ENCODE peak calls at places on chromosome 7, in four cellular contexts. X is activated CD4-positive, alpha-beta memory T cell treated with anti-CD3 and anti-CD28 coated beads, Interleukin-2, amount 10 ng/mL, durations not matched to agents 7 days and 5 days; Q is GM04504; B is Daoy. S is an unnamed sample.

GRCh38 chr7:74462707-74463100 is 9.0 kb downstream of the GTF2IRD1 start:
- DNase-seq in X (no peak), Q (no peak), B (no peak), S (no peak)

GRCh38 chr7:98754041-98754479 is 115.8 kb downstream of the TMEM130 start:
- DNase-seq in X (no peak), Q (no peak), B (peak; percentile 68), S (peak; percentile 37)

GRCh38 chr7:35258891-35259537 is 5.1 kb upstream of the TBX20 start:
- DNase-seq in X (no peak), Q (no peak), B (no peak), S (no peak)

GRCh38 chr7:34596887-34597286 is 61.1 kb upstream of the NPSR1 start:
- DNase-seq in X (no peak), Q (peak; percentile 0), B (no peak), S (peak; percentile 29)

GRCh38 chr7:44103941-44104879 is at the start of gene AEBP1:
- DNase-seq in X (no peak), Q (no peak), B (no peak), S (peak; percentile 65)

GRCh38 chr7:48304641-48305040 is 133.4 kb downstream of the ABCA13 start:
- DNase-seq in X (no peak), Q (no peak), B (no peak), S (no peak)

GRCh38 chr7:117098457-117098856 is 145.2 kb downstream of the ST7 start:
- DNase-seq in X (no peak), Q (peak; percentile 95), B (peak; percentile 68), S (peak; percentile 62)

GRCh38 chr7:28626629-28627262 is 214.4 kb downstream of the CREB5 start:
- DNase-seq in X (no peak), Q (no peak), B (peak; percentile 49), S (peak; percentile 43)

GRCh38 chr7:4725014-4725951 is 43.2 kb downstream of the FOXK1 start:
- DNase-seq in X (peak; percentile 58), Q (peak; percentile 81), B (peak; percentile 93), S (peak; percentile 96)

GRCh38 chr7:46440186-46440585 is 519.1 kb upstream of the IGFBP3 start:
- DNase-seq in X (no peak), Q (no peak), B (peak; percentile 35), S (peak; percentile 23)

GRCh38 chr7:41033526-41033925 is 669.4 kb downstream of the INHBA start:
- DNase-seq in X (no peak), Q (no peak), B (peak; percentile 84), S (peak; percentile 48)

GRCh38 chr7:145511014-145511413 is 605.6 kb upstream of the CNTNAP2 start:
- DNase-seq in X (no peak), Q (no peak), B (no peak), S (no peak)

GRCh38 chr7:130954918-130955559 is 221.0 kb upstream of the KLF14 start:
- DNase-seq in X (no peak), Q (no peak), B (no peak), S (no peak)

GRCh38 chr7:137818036-137818435 is 28.7 kb downstream of the DGKI start:
- DNase-seq in X (no peak), Q (peak; percentile 11), B (peak; percentile 46), S (peak; percentile 36)

GRCh38 chr7:82234457-82235049 is 209.0 kb downstream of the CACNA2D1 start:
- DNase-seq in X (no peak), Q (peak; percentile 17), B (peak; percentile 23), S (peak; percentile 37)

GRCh38 chr7:141333459-141333858 is 217.8 kb upstream of the AGK start:
- DNase-seq in X (no peak), Q (no peak), B (peak; percentile 20), S (peak; percentile 36)

GRCh38 chr7:82623812-82624211 is 180.2 kb upstream of the CACNA2D1 start:
- DNase-seq in X (no peak), Q (no peak), B (no peak), S (no peak)

GRCh38 chr7:2200584-2200980 is 32.2 kb downstream of the MAD1L1 start:
- DNase-seq in X (no peak), Q (no peak), B (no peak), S (no peak)

GRCh38 chr7:42192851-42193456 is 44.1 kb downstream of the GLI3 start:
- DNase-seq in X (no peak), Q (no peak), B (peak; percentile 54), S (peak; percentile 87)

GRCh38 chr7:55413442-55413841 is 48.3 kb downstream of the LANCL2 start:
- DNase-seq in X (no peak), Q (no peak), B (no peak), S (no peak)

GRCh38 chr7:150877545-150877944 is 25.2 kb downstream of the AOC1 start:
- DNase-seq in X (no peak), Q (no peak), B (no peak), S (no peak)

GRCh38 chr7:124072603-124073324 is 39.9 kb upstream of the TMEM229A start:
- DNase-seq in X (no peak), Q (peak; percentile 26), B (peak; percentile 70), S (peak; percentile 65)

GRCh38 chr7:44275146-44275545 is 50.2 kb downstream of the CAMK2B start:
- DNase-seq in X (no peak), Q (no peak), B (no peak), S (no peak)

GRCh38 chr7:47685712-47686376 is 103.9 kb upstream of the TNS3 start:
- DNase-seq in X (no peak), Q (no peak), B (no peak), S (no peak)

GRCh38 chr7:4445777-4446176 is 236.3 kb upstream of the FOXK1 start:
- DNase-seq in X (no peak), Q (no peak), B (no peak), S (no peak)

GRCh38 chr7:18357691-18358090 is 137.9 kb upstream of the HDAC9 start:
- DNase-seq in X (no peak), Q (no peak), B (peak; percentile 10), S (peak; percentile 44)

GRCh38 chr7:102404005-102404861 is 8.1 kb downstream of the PRKRIP1 start:
- DNase-seq in X (peak; percentile 57), Q (peak; percentile 31), B (peak; percentile 55), S (peak; percentile 59)

GRCh38 chr7:21550076-21550475 is 7.2 kb downstream of the DNAH11 start:
- DNase-seq in X (no peak), Q (no peak), B (no peak), S (no peak)

GRCh38 chr7:43583424-43584199 is 704 bp downstream of the STK17A start:
- DNase-seq in X (peak; percentile 76), Q (no peak), B (peak; percentile 90), S (peak; percentile 75)